ENCODE peak calls at places on chromosomes 4 and X, in seven cellular contexts. Z is GM04504; O is stimulated activated CD8-positive, alpha-beta memory T cell treated with anti-CD3 and anti-CD28 coated beads, Interleukin-15, amount 100 ng/mL, for 4 hours; H is lower lobe of right lung; G is cardiac muscle cell; I is H9; F is hepatic stellate cell. P is an unnamed sample.

GRCh38 chr4:62250100-62250499 is 1050.0 kb downstream of the ADGRL3 start:
- DNase-seq in Z (no peak), O (no peak), H (no peak), G (no peak), I (no peak), F (no peak), P (no peak)

GRCh38 chrX:42219231-42219630 is 295.9 kb upstream of the CASK start:
- DNase-seq in Z (no peak), O (no peak), H (no peak), G (peak), I (no peak), F (no peak), P (no peak)

GRCh38 chrX:118975831-118976598 is 1.6 kb downstream of the LONRF3 start:
- DNase-seq in Z (no peak), O (peak), H (peak), G (peak), I (no peak), F (no peak), P (peak)

GRCh38 chrX:82648062-82648461 is 860.0 kb upstream of the POU3F4 start:
- DNase-seq in Z (no peak), O (no peak), H (no peak), G (no peak), I (no peak), F (no peak), P (peak)

GRCh38 chrX:109036624-109037023 is 300.3 kb upstream of the IRS4 start:
- DNase-seq in Z (no peak), O (no peak), H (no peak), G (no peak), I (no peak), F (no peak), P (no peak)

GRCh38 chr4:140857111-140857510 is 100.9 kb upstream of the TBC1D9 start:
- DNase-seq in Z (no peak), O (no peak), H (no peak), G (no peak), I (no peak), F (no peak), P (no peak)

GRCh38 chrX:101619336-101619735 is 1.5 kb upstream of the ARMCX6 start:
- DNase-seq in Z (no peak), O (no peak), H (no peak), G (no peak), I (peak), F (no peak), P (no peak)

GRCh38 chr4:159497961-159498360 is 395.1 kb downstream of the RAPGEF2 start:
- DNase-seq in Z (no peak), O (no peak), H (no peak), G (no peak), I (no peak), F (no peak), P (no peak)

GRCh38 chr4:103318327-103318726 is 120.2 kb upstream of the CENPE start:
- DNase-seq in Z (no peak), O (no peak), H (no peak), G (no peak), I (no peak), F (no peak), P (no peak)

GRCh38 chr4:74964311-74964710 is 31.4 kb downstream of the PARM1 start:
- DNase-seq in Z (no peak), O (no peak), H (no peak), G (no peak), I (no peak), F (no peak), P (no peak)

GRCh38 chr4:161642708-161643107 is 521.1 kb downstream of the FSTL5 start:
- DNase-seq in Z (no peak), O (no peak), H (no peak), G (peak), I (no peak), F (no peak), P (no peak)

GRCh38 chrX:65926095-65927019 is 113.5 kb downstream of the VSIG4 start:
- DNase-seq in Z (no peak), O (no peak), H (no peak), G (no peak), I (no peak), F (no peak), P (no peak)

GRCh38 chrX:10795721-10796120 is 175.3 kb upstream of the MID1 start:
- DNase-seq in Z (peak), O (no peak), H (no peak), G (no peak), I (no peak), F (no peak), P (no peak)

GRCh38 chr4:112150920-112151319 is 5.7 kb downstream of the FAM241A start:
- DNase-seq in Z (no peak), O (no peak), H (no peak), G (no peak), I (no peak), F (no peak), P (no peak)

GRCh38 chrX:19554786-19555185 is 39.5 kb upstream of the MAP3K15 start:
- DNase-seq in Z (peak), O (no peak), H (no peak), G (peak), I (no peak), F (no peak), P (no peak)

GRCh38 chr4:41887821-41888699 is 47.2 kb upstream of the TMEM33 start:
- DNase-seq in Z (peak), O (no peak), H (no peak), G (peak), I (no peak), F (no peak), P (peak)